ENCODE peak calls at places on chromosomes 11 and 22, in eight cellular contexts. G is A549; R is fibroblast of lung; O is fibroblast of the aortic adventitia; W is tibial artery; M is RWPE1; B is OCI-LY7; P is activated CD8-positive, alpha-beta T cell treated with anti-CD3 and anti-CD28 coated beads for 36 hours. A is an unnamed sample.

GRCh38 chr11:133941546-133941945 is 15.2 kb downstream of the IGSF9B start:
- DNase-seq in G (no peak), R (no peak), O (no peak), W (no peak), M (no peak), B (no peak), P (no peak), A (no peak)

GRCh38 chr11:94933225-94934130 is 39.9 kb downstream of the CWC15 start:
- DNase-seq in G (no peak), R (peak; percentile 92), O (peak; percentile 94), W (peak; percentile 72), M (no peak), B (no peak), P (no peak), A (no peak)

GRCh38 chr11:19237813-19238212 is 2.9 kb downstream of the E2F8 start:
- DNase-seq in G (no peak), R (no peak), O (no peak), W (no peak), M (no peak), B (no peak), P (no peak), A (no peak)

GRCh38 chr11:70109006-70109405 is 30.9 kb downstream of the ANO1 start:
- DNase-seq in G (no peak), R (no peak), O (no peak), W (no peak), M (no peak), B (no peak), P (no peak), A (no peak)

GRCh38 chr11:130168105-130168504 is 8.5 kb downstream of the ST14 start:
- DNase-seq in G (no peak), R (peak; percentile 54), O (peak; percentile 42), W (no peak), M (no peak), B (peak; percentile 50), P (no peak), A (no peak)

GRCh38 chr11:76008474-76008873 is 193.5 kb downstream of the UVRAG start:
- DNase-seq in G (no peak), R (peak; percentile 69), O (peak; percentile 60), W (no peak), M (peak; percentile 46), B (no peak), P (no peak), A (no peak)

GRCh38 chr11:72643547-72643946 is 30.7 kb downstream of the PDE2A start:
- DNase-seq in G (peak; percentile 60), R (peak; percentile 15), O (peak; percentile 18), W (peak; percentile 84), M (peak; percentile 89), B (no peak), P (no peak), A (peak; percentile 83)

GRCh38 chr11:40204228-40204627 is 1255.2 kb downstream of the LRRC4C start:
- DNase-seq in G (no peak), R (no peak), O (no peak), W (no peak), M (no peak), B (no peak), P (no peak), A (no peak)

GRCh38 chr22:37507731-37508130 is 11.5 kb downstream of the CARD10 start:
- DNase-seq in G (no peak), R (no peak), O (no peak), W (no peak), M (no peak), B (no peak), P (no peak), A (no peak)

GRCh38 chr11:126334665-126335462 is 20.6 kb upstream of the ST3GAL4 start:
- DNase-seq in G (no peak), R (no peak), O (no peak), W (no peak), M (no peak), B (no peak), P (no peak), A (peak; percentile 52)

GRCh38 chr11:63599211-63600122 is 14.8 kb downstream of the PLAAT3 start:
- DNase-seq in G (peak; percentile 76), R (no peak), O (peak; percentile 67), W (no peak), M (peak; percentile 67), B (no peak), P (no peak), A (no peak)

GRCh38 chr11:67237574-67237973 is 28.7 kb upstream of the GRK2 start:
- DNase-seq in G (no peak), R (no peak), O (no peak), W (no peak), M (no peak), B (no peak), P (no peak), A (no peak)

GRCh38 chr11:72970557-72971118 is 156.4 kb downstream of the ATG16L2 start:
- DNase-seq in G (no peak), R (no peak), O (no peak), W (no peak), M (no peak), B (no peak), P (peak; percentile 69), A (no peak)

GRCh38 chr11:104333977-104334376 is 170.0 kb upstream of the PDGFD start:
- DNase-seq in G (peak; percentile 34), R (no peak), O (no peak), W (no peak), M (no peak), B (peak; percentile 41), P (peak; percentile 16), A (no peak)
- TF ChIP-seq CTCF in G (no peak), R (peak; percentile 24), O (peak; percentile 41), W (no peak), M (no peak), B (peak; percentile 80), P (peak; percentile 37), A (no peak)

GRCh38 chr11:29268733-29269132 is 748.1 kb downstream of the KCNA4 start:
- DNase-seq in G (peak; percentile 43), R (no peak), O (no peak), W (no peak), M (no peak), B (no peak), P (no peak), A (no peak)

GRCh38 chr11:29271616-29272015 is 745.2 kb downstream of the KCNA4 start:
- DNase-seq in G (no peak), R (no peak), O (no peak), W (no peak), M (no peak), B (no peak), P (no peak), A (no peak)

GRCh38 chr11:29272019-29272654 is 744.7 kb downstream of the KCNA4 start:
- DNase-seq in G (peak; percentile 55), R (peak; percentile 38), O (peak; percentile 64), W (no peak), M (peak; percentile 41), B (no peak), P (no peak), A (no peak)
- TF ChIP-seq CTCF in G (peak; percentile 47), R (peak; percentile 37), O (peak; percentile 67), W (no peak), M (no peak), B (no peak), P (no peak), A (no peak)

GRCh38 chr11:8831861-8832260 is 79.1 kb upstream of the AKIP1 start:
- DNase-seq in G (no peak), R (no peak), O (no peak), W (no peak), M (no peak), B (no peak), P (no peak), A (no peak)

GRCh38 chr11:8830641-8831040 is 80.3 kb upstream of the AKIP1 start:
- DNase-seq in G (no peak), R (no peak), O (no peak), W (no peak), M (no peak), B (no peak), P (no peak), A (no peak)

GRCh38 chr11:8833568-8834275 is 77.3 kb upstream of the AKIP1 start:
- DNase-seq in G (no peak), R (no peak), O (no peak), W (no peak), M (no peak), B (no peak), P (no peak), A (no peak)

GRCh38 chr11:8832571-8833260 is 78.3 kb upstream of the AKIP1 start:
- DNase-seq in G (no peak), R (peak; percentile 63), O (peak; percentile 76), W (no peak), M (peak; percentile 77), B (peak; percentile 43), P (peak; percentile 58), A (no peak)

GRCh38 chr11:8834379-8834778 is 76.6 kb upstream of the AKIP1 start:
- DNase-seq in G (no peak), R (no peak), O (no peak), W (no peak), M (no peak), B (no peak), P (no peak), A (no peak)
- TF ChIP-seq CTCF in G (no peak), R (no peak), O (no peak), W (no peak), M (no peak), B (no peak), P (no peak), A (no peak)

DNA sequence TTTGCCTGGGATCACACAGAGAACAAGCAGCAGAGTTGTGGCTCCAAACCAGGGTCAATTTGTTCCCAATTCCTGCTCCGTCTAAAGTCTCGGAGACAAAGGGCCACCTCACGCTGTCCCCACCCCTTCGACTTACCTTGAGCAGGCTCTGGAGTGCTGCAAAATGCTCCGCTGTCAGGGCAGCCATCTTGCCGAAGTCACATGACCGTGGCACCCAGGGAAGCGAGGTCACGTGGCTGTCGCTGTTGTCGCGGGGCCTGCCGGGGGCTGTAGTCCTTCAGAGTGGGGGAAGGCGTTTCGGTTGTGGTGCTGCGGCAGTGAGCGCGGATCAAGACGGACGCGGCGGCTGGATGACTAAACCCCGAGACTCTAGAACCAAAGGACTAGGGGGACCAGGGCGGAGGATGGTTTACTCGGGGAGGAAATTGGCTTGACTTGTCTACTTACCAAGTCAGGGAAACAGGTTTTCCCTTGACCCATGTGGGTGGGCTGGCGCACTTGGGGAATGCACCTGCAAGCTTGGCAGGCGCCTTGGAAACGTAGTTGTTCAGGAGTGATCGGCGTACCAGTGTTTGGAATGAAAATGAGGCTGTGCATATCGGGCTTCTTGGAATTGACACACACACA is at the start of gene COMMD9:
- DNase-seq in G (peak; percentile 94), R (peak; percentile 93), O (peak; percentile 90), W (peak; percentile 96), M (peak; percentile 97), B (peak; percentile 92), P (peak; percentile 98), A (peak; percentile 97)
- TF ChIP-seq CTCF in G (no peak), R (no peak), O (no peak), W (peak; percentile 14), M (no peak), B (no peak), P (no peak), A (no peak)

A was measured in ascending aorta.